ENCODE peak calls at places on chromosomes 4 and X, in nine cellular contexts. X is brain microvascular endothelial cell, E is cardiac muscle cell, R is IMR-90, U is breast epithelium, I is GM12878, A is fibroblast of lung, H is gastrocnemius medialis, G is hepatocyte. V is an unnamed sample.

GRCh38 chr4:41320278-41320677 is 63.5 kb downstream of the UCHL1 start:
- DNase-seq in X (no peak), E (no peak), R (no peak), U (no peak), I (no peak), A (peak), H (no peak), G (no peak), V (no peak)

GRCh38 chr4:166143227-166143626 is 270.2 kb downstream of the TLL1 start:
- DNase-seq in X (peak), E (no peak), R (no peak), U (no peak), I (no peak), A (peak), H (no peak), G (no peak), V (no peak)

GRCh38 chr4:169439244-169439643 is 168.5 kb upstream of the SH3RF1 start:
- DNase-seq in X (no peak), E (no peak), R (peak), U (no peak), I (no peak), A (peak), H (no peak), G (no peak), V (no peak)

GRCh38 chr4:95317124-95317820 is 231.5 kb downstream of the UNC5C start:
- DNase-seq in X (no peak), E (peak), R (no peak), U (no peak), I (no peak), A (no peak), H (no peak), G (no peak), V (no peak)

GRCh38 chrX:110248582-110248981 is 69.3 kb downstream of the AMMECR1 start:
- DNase-seq in X (no peak), E (no peak), R (no peak), U (no peak), I (no peak), A (no peak), H (no peak), G (no peak), V (no peak)

GRCh38 chr4:29309050-29309449 is 1411.1 kb upstream of the PCDH7 start:
- DNase-seq in X (peak), E (no peak), R (peak), U (no peak), I (no peak), A (peak), H (no peak), G (no peak), V (no peak)

GRCh38 chr4:22091351-22091731 is 142.8 kb upstream of the KCNIP4 start:
- DNase-seq in X (no peak), E (no peak), R (no peak), U (no peak), I (no peak), A (no peak), H (no peak), G (no peak), V (no peak)

GRCh38 chr4:102319594-102319993 is 25.7 kb downstream of the SLC39A8 start:
- DNase-seq in X (no peak), E (no peak), R (no peak), U (no peak), I (no peak), A (no peak), H (no peak), G (no peak), V (no peak)

GRCh38 chr4:41679991-41680390 is 68.5 kb downstream of the PHOX2B start:
- DNase-seq in X (no peak), E (no peak), R (peak), U (no peak), I (no peak), A (peak), H (no peak), G (no peak), V (no peak)

GRCh38 chr4:76989391-76990061 is 40.0 kb downstream of the SEPTIN11 start:
- DNase-seq in X (no peak), E (no peak), R (no peak), U (no peak), I (no peak), A (no peak), H (no peak), G (no peak), V (peak)

GRCh38 chrX:39953879-39954278 is 143.9 kb downstream of the BCOR start:
- DNase-seq in X (peak), E (peak), R (peak), U (peak), I (no peak), A (peak), H (peak), G (peak), V (no peak)

GRCh38 chr4:19494958-19495357 is 756.7 kb upstream of the SLIT2 start:
- DNase-seq in X (no peak), E (no peak), R (peak), U (no peak), I (no peak), A (peak), H (no peak), G (no peak), V (no peak)

GRCh38 chr4:140071806-140072205 is 82.2 kb downstream of the MAML3 start:
- DNase-seq in X (peak), E (no peak), R (peak), U (no peak), I (peak), A (peak), H (no peak), G (no peak), V (peak)

GRCh38 chr4:184583738-184584502 is 65.3 kb downstream of the CASP3 start:
- DNase-seq in X (no peak), E (no peak), R (no peak), U (no peak), I (peak), A (no peak), H (no peak), G (no peak), V (no peak)

GRCh38 chrX:17465201-17465600 is 90.2 kb downstream of the NHS start:
- DNase-seq in X (no peak), E (no peak), R (no peak), U (no peak), I (no peak), A (peak), H (no peak), G (no peak), V (no peak)

GRCh38 chrX:100447563-100448397 is 37.7 kb upstream of the PCDH19 start:
- DNase-seq in X (peak), E (peak), R (peak), U (no peak), I (no peak), A (peak), H (no peak), G (peak), V (no peak)

GRCh38 chr4:4930677-4931076 is 71.2 kb downstream of the MSX1 start:
- DNase-seq in X (no peak), E (no peak), R (no peak), U (no peak), I (no peak), A (no peak), H (no peak), G (no peak), V (no peak)

GRCh38 chrX:9662148-9662547 is 103.5 kb downstream of the GPR143 start:
- DNase-seq in X (peak), E (no peak), R (peak), U (no peak), I (no peak), A (peak), H (no peak), G (no peak), V (no peak)

GRCh38 chr4:144750348-144750747 is 104.4 kb downstream of the HHIP start:
- DNase-seq in X (no peak), E (no peak), R (no peak), U (no peak), I (no peak), A (no peak), H (no peak), G (no peak), V (no peak)

GRCh38 chrX:110402091-110402854 is 43.6 kb downstream of the RTL9 start:
- DNase-seq in X (peak), E (no peak), R (peak), U (peak), I (no peak), A (peak), H (peak), G (peak), V (no peak)

GRCh38 chr4:17033256-17034245 is 135.1 kb upstream of the LDB2 start:
- DNase-seq in X (no peak), E (no peak), R (peak), U (no peak), I (no peak), A (peak), H (no peak), G (no peak), V (no peak)

GRCh38 chr4:52868138-52868537 is 6.0 kb downstream of the RASL11B start:
- DNase-seq in X (no peak), E (peak), R (no peak), U (no peak), I (no peak), A (no peak), H (no peak), G (peak), V (no peak)

GRCh38 chr4:14528921-14529320 is 473.4 kb upstream of the CPEB2 start:
- DNase-seq in X (no peak), E (no peak), R (no peak), U (no peak), I (no peak), A (no peak), H (no peak), G (no peak), V (no peak)

GRCh38 chr4:99722662-99723061 is 65.0 kb upstream of the C4orf54 start:
- DNase-seq in X (no peak), E (peak), R (peak), U (no peak), I (no peak), A (no peak), H (no peak), G (peak), V (no peak)

GRCh38 chr4:22440999-22441398 is 74.9 kb downstream of the ADGRA3 start:
- DNase-seq in X (no peak), E (no peak), R (no peak), U (no peak), I (no peak), A (no peak), H (no peak), G (no peak), V (no peak)

GRCh38 chr4:185811509-185812364 is at the start of gene SORBS2:
- DNase-seq in X (peak), E (peak), R (peak), U (peak), I (peak), A (peak), H (no peak), G (peak), V (no peak)

GRCh38 chr4:35760706-35761278 is 483.5 kb downstream of the ARAP2 start:
- DNase-seq in X (no peak), E (no peak), R (no peak), U (no peak), I (no peak), A (no peak), H (no peak), G (no peak), V (no peak)

GRCh38 chr4:20273793-20274192 is 22.1 kb downstream of the SLIT2 start:
- DNase-seq in X (no peak), E (no peak), R (no peak), U (no peak), I (no peak), A (peak), H (no peak), G (no peak), V (no peak)

GRCh38 chrX:49844622-49845021 is 15.5 kb downstream of the PAGE4 start:
- DNase-seq in X (no peak), E (no peak), R (no peak), U (no peak), I (no peak), A (no peak), H (no peak), G (no peak), V (no peak)

GRCh38 chrX:45719751-45720501 is 519.2 kb upstream of the DIPK2B start:
- DNase-seq in X (no peak), E (no peak), R (no peak), U (no peak), I (no peak), A (no peak), H (no peak), G (no peak), V (no peak)

GRCh38 chrX:107935200-107935599 is 47.0 kb downstream of the TEX13B start:
- DNase-seq in X (peak), E (no peak), R (peak), U (no peak), I (no peak), A (peak), H (no peak), G (no peak), V (no peak)

GRCh38 chr4:176193126-176193525 is 2.3 kb downstream of the SPATA4 start:
- DNase-seq in X (no peak), E (no peak), R (peak), U (no peak), I (no peak), A (peak), H (no peak), G (no peak), V (no peak)

GRCh38 chr4:111943796-111944203 is 201.5 kb upstream of the FAM241A start:
- DNase-seq in X (no peak), E (peak), R (no peak), U (no peak), I (no peak), A (peak), H (no peak), G (peak), V (no peak)

GRCh38 chr4:37936889-37937498 is 23.2 kb upstream of the PTTG2 start:
- DNase-seq in X (no peak), E (no peak), R (no peak), U (no peak), I (no peak), A (no peak), H (peak), G (no peak), V (no peak)
- H3K27ac ChIP-seq in X (no peak), E (no peak), R (no peak), U (no peak), I (no peak), A (no peak), H (peak), G (no peak), V (no peak)

GRCh38 chr4:158172196-158172557 is 648 bp downstream of the GASK1B start:
- DNase-seq in X (peak), E (peak), R (peak), U (no peak), I (no peak), A (peak), H (no peak), G (no peak), V (no peak)

GRCh38 chr4:158169931-158170690 is 2.7 kb downstream of the GASK1B start:
- DNase-seq in X (no peak), E (no peak), R (peak), U (no peak), I (no peak), A (peak), H (no peak), G (no peak), V (no peak)

GRCh38 chr4:158172558-158173258 is at the start of gene GASK1B:
- DNase-seq in X (peak), E (peak), R (peak), U (no peak), I (no peak), A (peak), H (no peak), G (peak), V (no peak)

GRCh38 chr4:158170691-158171455 is 2.0 kb downstream of the GASK1B start:
- DNase-seq in X (no peak), E (no peak), R (peak), U (peak), I (no peak), A (peak), H (peak), G (peak), V (no peak)

DNA sequence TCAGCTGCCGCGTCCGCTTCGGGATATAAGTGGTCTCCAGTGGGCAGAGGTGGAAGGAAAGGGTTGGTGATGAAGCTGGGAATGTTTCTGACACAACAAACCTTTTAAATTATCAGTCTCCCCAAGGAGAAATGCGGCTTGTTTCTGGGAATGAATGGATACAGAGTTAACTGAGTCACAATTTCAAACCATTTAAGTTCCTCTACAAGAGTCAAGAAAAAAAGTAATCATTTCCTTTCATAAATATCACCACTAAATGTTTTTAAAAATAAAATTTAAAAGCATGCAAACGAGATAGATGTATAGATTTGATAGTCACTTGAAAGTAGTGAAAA is 1.4 kb downstream of the GASK1B start:
- DNase-seq in X (no peak), E (no peak), R (no peak), U (no peak), I (no peak), A (no peak), H (no peak), G (no peak), V (no peak)
- H3K27ac ChIP-seq in X (no peak), E (peak), R (peak), U (peak), I (no peak), A (peak), H (peak), G (peak), V (no peak)

GRCh38 chr4:84914686-84915395 is 51.6 kb downstream of the WDFY3 start:
- DNase-seq in X (no peak), E (no peak), R (no peak), U (no peak), I (no peak), A (no peak), H (no peak), G (no peak), V (no peak)

GRCh38 chr4:84915396-84915780 is 51.1 kb downstream of the WDFY3 start:
- DNase-seq in X (no peak), E (no peak), R (peak), U (no peak), I (no peak), A (no peak), H (no peak), G (no peak), V (no peak)

GRCh38 chr4:84916233-84916632 is 50.3 kb downstream of the WDFY3 start:
- DNase-seq in X (no peak), E (no peak), R (no peak), U (no peak), I (no peak), A (peak), H (no peak), G (no peak), V (no peak)

GRCh38 chr4:84912741-84913140 is 53.7 kb downstream of the WDFY3 start:
- DNase-seq in X (no peak), E (no peak), R (no peak), U (no peak), I (no peak), A (no peak), H (no peak), G (no peak), V (no peak)

DNA sequence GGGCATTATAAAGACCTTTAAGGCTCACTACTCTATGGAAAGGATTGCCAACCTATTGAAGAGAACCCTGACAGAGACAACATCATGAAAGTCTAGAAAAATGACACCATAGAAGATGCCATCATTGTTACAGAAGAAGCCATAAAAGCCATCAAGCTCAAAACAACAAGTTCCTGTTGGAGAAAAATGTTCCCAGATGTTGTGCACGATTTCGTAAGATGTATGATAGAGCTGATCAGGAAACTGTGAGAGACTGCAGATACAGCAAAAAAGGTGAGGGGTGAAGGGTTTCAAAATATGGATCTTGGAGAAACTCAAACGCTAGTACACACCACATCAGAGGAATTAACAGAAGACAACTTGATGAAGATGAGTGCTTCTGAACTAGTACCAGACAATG is 53.3 kb downstream of the WDFY3 start:
- DNase-seq in X (no peak), E (no peak), R (no peak), U (no peak), I (no peak), A (no peak), H (no peak), G (no peak), V (no peak)
- H3K27ac ChIP-seq in X (no peak), E (no peak), R (no peak), U (no peak), I (no peak), A (no peak), H (no peak), G (no peak), V (no peak)

DNA sequence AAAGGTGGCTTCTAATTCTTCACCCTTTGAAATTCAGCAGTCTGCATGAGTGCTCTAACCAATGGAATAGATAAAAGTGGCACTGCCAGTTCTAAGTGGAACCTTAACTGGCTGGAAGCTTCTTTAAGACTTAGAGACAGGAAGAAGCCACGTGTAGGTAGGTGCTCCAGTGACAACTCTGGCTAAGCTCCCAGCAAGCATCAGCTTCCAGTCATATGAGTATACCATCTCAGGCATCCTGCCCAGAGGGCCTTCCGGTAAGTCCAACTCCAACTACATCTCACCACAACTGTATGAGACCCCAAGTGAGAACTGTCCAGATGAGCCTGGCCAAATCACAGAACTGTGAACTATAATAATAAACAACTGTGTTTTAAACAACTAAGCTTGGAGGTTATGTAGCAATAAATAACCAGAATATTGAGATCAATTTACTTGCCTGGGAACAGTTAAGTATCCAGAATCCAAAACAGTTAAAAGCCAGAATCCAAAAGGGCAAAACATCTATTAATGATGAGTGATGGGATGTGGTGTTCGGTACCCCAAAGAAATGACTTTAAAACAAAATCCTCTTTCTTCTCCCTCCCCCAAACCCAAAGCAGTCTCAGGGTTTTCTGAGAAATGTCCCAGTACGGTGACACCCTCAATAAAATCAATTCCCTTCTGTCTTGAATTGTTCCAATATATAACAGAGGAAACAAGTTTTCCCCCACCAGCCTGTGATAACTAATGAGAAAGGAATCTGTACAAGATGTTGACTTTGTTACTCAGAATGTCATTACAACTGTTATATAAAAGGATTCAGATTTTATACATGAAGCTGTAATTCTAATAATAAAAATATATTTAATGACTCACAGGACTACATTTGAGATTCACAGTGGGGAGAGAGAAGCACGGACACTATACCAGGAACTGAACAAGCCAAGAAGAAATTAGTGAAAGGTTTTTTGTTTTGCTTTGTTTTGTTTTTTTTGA is 4.2 kb downstream of the TSPAN5 start:
- DNase-seq in X (peak), E (no peak), R (peak), U (no peak), I (no peak), A (peak), H (no peak), G (no peak), V (no peak)
- H3K27ac ChIP-seq in X (peak), E (no peak), R (peak), U (peak), I (no peak), A (peak), H (no peak), G (no peak), V (no peak)

GRCh38 chr4:101019313-101019712 is 328.0 kb downstream of the PPP3CA start:
- DNase-seq in X (no peak), E (no peak), R (no peak), U (no peak), I (peak), A (no peak), H (no peak), G (no peak), V (no peak)
- H3K27ac ChIP-seq in X (no peak), E (no peak), R (no peak), U (peak), I (peak), A (no peak), H (no peak), G (peak), V (peak)

GRCh38 chr4:7909463-7909862 is 30.2 kb downstream of the AFAP1 start:
- DNase-seq in X (no peak), E (no peak), R (no peak), U (no peak), I (no peak), A (peak), H (no peak), G (no peak), V (no peak)
- H3K27ac ChIP-seq in X (peak), E (peak), R (peak), U (peak), I (no peak), A (peak), H (no peak), G (no peak), V (no peak)

GRCh38 chrX:149631293-149632165 is at the start of gene TMEM185A:
- DNase-seq in X (peak), E (peak), R (peak), U (peak), I (no peak), A (peak), H (peak), G (peak), V (peak)
- H3K27ac ChIP-seq in X (no peak), E (peak), R (peak), U (peak), I (no peak), A (peak), H (peak), G (peak), V (peak)

V was measured in effector memory CD4-positive, alpha-beta T cell.